ENCODE peak calls at places on chromosome 2, in seven cellular contexts. B is natural killer cell; L is activated CD4-positive, CD25-positive, alpha-beta regulatory T cell; Q is cardiac fibroblast; N is iris pigment epithelial cell; X is T-helper 2 cell; O is A549. E is an unnamed sample.

GRCh38 chr2:231336236-231336635 is 59.3 kb upstream of the B3GNT7 start:
- DNase-seq in B (no peak), L (no peak), O (no peak), X (no peak), Q (no peak), N (no peak), E (no peak)

GRCh38 chr2:73210019-73210418 is 4.0 kb upstream of the SMYD5 start:
- DNase-seq in B (no peak), O (no peak), L (no peak), N (no peak), Q (no peak), X (no peak), E (no peak)

GRCh38 chr2:18831916-18832510 is 242.6 kb upstream of the NT5C1B start:
- DNase-seq in L (no peak), N (peak; percentile 48), B (no peak), X (no peak), Q (no peak), O (no peak), E (no peak)

GRCh38 chr2:146451972-146452371 is 1392.9 kb upstream of the ACVR2A start:
- DNase-seq in L (no peak), B (no peak), X (no peak), O (no peak), Q (no peak), N (no peak), E (no peak)

GRCh38 chr2:170930132-170931109 is 1.4 kb downstream of the GORASP2 start:
- DNase-seq in L (peak; percentile 13), B (peak; percentile 56), X (peak; percentile 40), O (peak; percentile 70), Q (peak; percentile 53), N (peak; percentile 36), E (peak; percentile 45)

GRCh38 chr2:8617048-8617447 is 64.8 kb upstream of the ID2 start:
- DNase-seq in L (no peak), N (no peak), O (no peak), Q (no peak), B (no peak), X (no peak), E (no peak)

GRCh38 chr2:230982528-230982927 is 13.4 kb upstream of the SPATA3 start:
- DNase-seq in X (no peak), N (no peak), B (no peak), L (no peak), Q (no peak), O (no peak), E (no peak)

GRCh38 chr2:239676716-239677454 is 276.1 kb upstream of the HDAC4 start:
- DNase-seq in N (no peak), Q (no peak), X (no peak), O (no peak), L (no peak), B (no peak), E (no peak)

GRCh38 chr2:201450910-201451329 is 338 bp downstream of the TRAK2 start:
- DNase-seq in B (no peak), O (peak; percentile 25), X (no peak), Q (no peak), L (no peak), N (no peak), E (peak; percentile 52)

GRCh38 chr2:44211183-44211582 is 42.5 kb downstream of the PPM1B start:
- DNase-seq in B (no peak), N (no peak), Q (no peak), O (no peak), L (no peak), X (no peak), E (no peak)

GRCh38 chr2:19050354-19050753 is 308.1 kb downstream of the OSR1 start:
- DNase-seq in L (no peak), X (no peak), O (no peak), N (no peak), Q (no peak), B (no peak), E (no peak)

GRCh38 chr2:198102120-198102519 is 297.7 kb downstream of the PLCL1 start:
- DNase-seq in X (no peak), O (no peak), Q (no peak), B (no peak), N (no peak), L (no peak), E (no peak)

GRCh38 chr2:218260166-218260565 is 649 bp upstream of the GPBAR1 start:
- DNase-seq in O (no peak), N (no peak), X (no peak), Q (no peak), B (no peak), L (no peak), E (no peak)

GRCh38 chr2:43158259-43158880 is 68.0 kb downstream of the ZFP36L2 start:
- DNase-seq in X (peak; percentile 27), N (peak; percentile 69), O (peak; percentile 79), L (peak; percentile 7), B (peak; percentile 39), Q (peak; percentile 75), E (peak; percentile 79)

GRCh38 chr2:128640847-128641360 is 322.2 kb upstream of the HS6ST1 start:
- DNase-seq in N (no peak), L (no peak), B (no peak), O (no peak), X (no peak), Q (no peak), E (no peak)

GRCh38 chr2:215931256-215931903 is 82.0 kb downstream of the MREG start:
- DNase-seq in B (no peak), Q (peak; percentile 90), N (peak; percentile 83), X (peak; percentile 9), L (peak; percentile 5), O (peak; percentile 48), E (peak; percentile 49)

GRCh38 chr2:47082976-47083375 is 72.1 kb downstream of the STPG4 start:
- DNase-seq in Q (no peak), X (no peak), N (no peak), B (no peak), L (no peak), O (no peak), E (no peak)

GRCh38 chr2:236287656-236288055 is 23.4 kb upstream of the ASB18 start:
- DNase-seq in B (no peak), N (no peak), Q (no peak), L (no peak), X (no peak), O (no peak), E (no peak)

GRCh38 chr2:45813003-45813601 is 161.6 kb downstream of the PRKCE start:
- DNase-seq in Q (peak; percentile 15), O (no peak), N (peak; percentile 34), X (no peak), B (no peak), L (no peak), E (no peak)

GRCh38 chr2:5057895-5058294 is 634.3 kb upstream of the SOX11 start:
- DNase-seq in O (no peak), N (no peak), Q (no peak), L (no peak), X (no peak), B (no peak), E (no peak)